ENCODE peak calls at places on chromosomes 5 and 9, in six cellular contexts. One of them, this sample, is unnamed.

GRCh38 chr5:88826959-88827585 is 55.9 kb downstream of the MEF2C start:
- DNase-seq in ecto neural progenitor cell: no peak
- DNase-seq in ovary: no peak
- DNase-seq in cardiac muscle cell: peak
- DNase-seq in LoVo: peak
- DNase-seq in mucosa of descending colon: peak
- DNase-seq in this sample: no peak

GRCh38 chr5:166031926-166032325 is 2259.5 kb upstream of the WWC1 start:
- DNase-seq in ovary: no peak
- DNase-seq in LoVo: no peak
- DNase-seq in cardiac muscle cell: no peak
- DNase-seq in mucosa of descending colon: no peak
- DNase-seq in ecto neural progenitor cell: no peak
- DNase-seq in this sample: no peak

GRCh38 chr9:21964925-21965385 is 29.2 kb downstream of the CDKN2A start:
- DNase-seq in LoVo: no peak
- DNase-seq in ecto neural progenitor cell: no peak
- DNase-seq in ovary: no peak
- DNase-seq in mucosa of descending colon: peak
- DNase-seq in cardiac muscle cell: peak
- DNase-seq in this sample: no peak

GRCh38 chr5:118818604-118819003 is 169.7 kb downstream of the DTWD2 start:
- DNase-seq in ovary: no peak
- DNase-seq in ecto neural progenitor cell: no peak
- DNase-seq in mucosa of descending colon: no peak
- DNase-seq in cardiac muscle cell: no peak
- DNase-seq in LoVo: no peak
- DNase-seq in this sample: no peak

GRCh38 chr5:1874820-1875219 is 7.9 kb downstream of the IRX4 start:
- DNase-seq in mucosa of descending colon: no peak
- DNase-seq in cardiac muscle cell: no peak
- DNase-seq in ovary: no peak
- DNase-seq in ecto neural progenitor cell: no peak
- DNase-seq in LoVo: no peak
- DNase-seq in this sample: peak

GRCh38 chr5:61866930-61867329 is 439.1 kb upstream of the KIF2A start:
- DNase-seq in ovary: no peak
- DNase-seq in ecto neural progenitor cell: no peak
- DNase-seq in cardiac muscle cell: no peak
- DNase-seq in LoVo: peak
- DNase-seq in mucosa of descending colon: no peak
- DNase-seq in this sample: no peak

GRCh38 chr5:143601917-143602333 is 198.4 kb upstream of the NR3C1 start:
- DNase-seq in ecto neural progenitor cell: no peak
- DNase-seq in LoVo: no peak
- DNase-seq in ovary: no peak
- DNase-seq in cardiac muscle cell: no peak
- DNase-seq in mucosa of descending colon: no peak
- DNase-seq in this sample: no peak

GRCh38 chr9:4262735-4263141 is 37.1 kb downstream of the GLIS3 start:
- DNase-seq in LoVo: peak
- DNase-seq in mucosa of descending colon: no peak
- DNase-seq in cardiac muscle cell: peak
- DNase-seq in ovary: no peak
- DNase-seq in ecto neural progenitor cell: no peak
- DNase-seq in this sample: no peak

GRCh38 chr5:113119271-113119924 is 142.8 kb downstream of the DCP2 start:
- DNase-seq in ovary: peak
- DNase-seq in ecto neural progenitor cell: peak
- DNase-seq in LoVo: no peak
- DNase-seq in mucosa of descending colon: peak
- DNase-seq in cardiac muscle cell: peak
- DNase-seq in this sample: no peak

GRCh38 chr9:21994996-21995651 is 533 bp downstream of the CDKN2B-AS1 start:
- DNase-seq in ovary: peak
- DNase-seq in mucosa of descending colon: peak
- DNase-seq in cardiac muscle cell: peak
- DNase-seq in ecto neural progenitor cell: peak
- DNase-seq in LoVo: peak
- DNase-seq in this sample: no peak

GRCh38 chr5:16885635-16886365 is 50.3 kb downstream of the MYO10 start:
- DNase-seq in LoVo: no peak
- DNase-seq in ecto neural progenitor cell: no peak
- DNase-seq in ovary: no peak
- DNase-seq in mucosa of descending colon: no peak
- DNase-seq in cardiac muscle cell: no peak
- DNase-seq in this sample: no peak

GRCh38 chr9:35553670-35554543 is 51.2 kb upstream of the TESK1 start:
- DNase-seq in mucosa of descending colon: peak
- DNase-seq in ecto neural progenitor cell: peak
- DNase-seq in LoVo: peak
- DNase-seq in cardiac muscle cell: peak
- DNase-seq in ovary: peak
- DNase-seq in this sample: peak

GRCh38 chr9:112569186-112569585 is 82.6 kb downstream of the KIAA1958 start:
- DNase-seq in ecto neural progenitor cell: no peak
- DNase-seq in mucosa of descending colon: no peak
- DNase-seq in LoVo: no peak
- DNase-seq in cardiac muscle cell: peak
- DNase-seq in ovary: no peak
- DNase-seq in this sample: no peak

GRCh38 chr5:81202652-81203051 is 30.5 kb upstream of the CKMT2 start:
- DNase-seq in ecto neural progenitor cell: no peak
- DNase-seq in cardiac muscle cell: peak
- DNase-seq in ovary: no peak
- DNase-seq in mucosa of descending colon: no peak
- DNase-seq in LoVo: no peak
- DNase-seq in this sample: no peak

GRCh38 chr5:11963227-11963626 is 59.0 kb upstream of the CTNND2 start:
- DNase-seq in LoVo: no peak
- DNase-seq in cardiac muscle cell: no peak
- DNase-seq in ecto neural progenitor cell: no peak
- DNase-seq in ovary: no peak
- DNase-seq in mucosa of descending colon: no peak
- DNase-seq in this sample: no peak

GRCh38 chr9:16223074-16223871 is 647.2 kb downstream of the BNC2 start:
- DNase-seq in ecto neural progenitor cell: no peak
- DNase-seq in cardiac muscle cell: no peak
- DNase-seq in ovary: no peak
- DNase-seq in mucosa of descending colon: peak
- DNase-seq in LoVo: peak
- DNase-seq in this sample: no peak

GRCh38 chr5:77909237-77909636 is 133.1 kb upstream of the TBCA start:
- DNase-seq in mucosa of descending colon: no peak
- DNase-seq in ecto neural progenitor cell: no peak
- DNase-seq in cardiac muscle cell: no peak
- DNase-seq in LoVo: no peak
- DNase-seq in ovary: no peak
- DNase-seq in this sample: no peak

GRCh38 chr9:378263-378662 is 163.6 kb downstream of the DOCK8 start:
- DNase-seq in LoVo: no peak
- DNase-seq in ovary: no peak
- DNase-seq in cardiac muscle cell: no peak
- DNase-seq in mucosa of descending colon: no peak
- DNase-seq in ecto neural progenitor cell: no peak
- DNase-seq in this sample: no peak

GRCh38 chr9:113185271-113185670 is 34.5 kb downstream of the SLC31A2 start:
- DNase-seq in cardiac muscle cell: peak
- DNase-seq in LoVo: no peak
- DNase-seq in ovary: no peak
- DNase-seq in mucosa of descending colon: no peak
- DNase-seq in ecto neural progenitor cell: no peak
- DNase-seq in this sample: no peak

GRCh38 chr9:83596899-83597504 is 25.9 kb upstream of the IDNK start:
- DNase-seq in ovary: peak
- DNase-seq in cardiac muscle cell: peak
- DNase-seq in ecto neural progenitor cell: peak
- DNase-seq in LoVo: no peak
- DNase-seq in mucosa of descending colon: peak
- DNase-seq in this sample: peak

GRCh38 chr9:68515304-68516017 is 25.2 kb downstream of the TMEM252 start:
- DNase-seq in mucosa of descending colon: peak
- DNase-seq in cardiac muscle cell: peak
- DNase-seq in LoVo: no peak
- DNase-seq in ovary: no peak
- DNase-seq in ecto neural progenitor cell: no peak
- DNase-seq in this sample: no peak

GRCh38 chr5:16735092-16735970 is 118.5 kb upstream of the RETREG1 start:
- DNase-seq in ecto neural progenitor cell: no peak
- DNase-seq in ovary: no peak
- DNase-seq in LoVo: no peak
- DNase-seq in cardiac muscle cell: peak
- DNase-seq in mucosa of descending colon: peak
- DNase-seq in this sample: no peak

GRCh38 chr5:80284720-80285119 is 28.9 kb upstream of the SERINC5 start:
- DNase-seq in mucosa of descending colon: no peak
- DNase-seq in ecto neural progenitor cell: no peak
- DNase-seq in ovary: no peak
- DNase-seq in cardiac muscle cell: no peak
- DNase-seq in LoVo: no peak
- DNase-seq in this sample: no peak

GRCh38 chr9:95991326-95991725 is 115.8 kb downstream of the ERCC6L2 start:
- DNase-seq in cardiac muscle cell: no peak
- DNase-seq in mucosa of descending colon: no peak
- DNase-seq in ecto neural progenitor cell: no peak
- DNase-seq in LoVo: no peak
- DNase-seq in ovary: no peak
- DNase-seq in this sample: no peak

This sample was measured in NCI-H1694.